ENCODE peak calls at places on chromosomes 2 and 18, in four cellular contexts. A is glutamatergic neuron, B is anterior cingulate cortex, L is ureter. J is an unnamed sample.

GRCh38 chr2:42421601-42422252 is 60.7 kb upstream of the COX7A2L start:
- DNase-seq in B (no peak), A (no peak), L (no peak), J (no peak)

GRCh38 chr2:96241901-96242611 is 23.7 kb downstream of the TMEM127 start:
- DNase-seq in B (peak), L (no peak), A (no peak), J (no peak)

GRCh38 chr2:112923237-112923966 is 12.4 kb downstream of the IL37 start:
- DNase-seq in L (no peak), B (no peak), A (no peak), J (no peak)

GRCh38 chr2:45285311-45285710 is 276.1 kb upstream of the SIX2 start:
- DNase-seq in B (no peak), L (no peak), A (no peak), J (no peak)

GRCh38 chr18:7607535-7608173 is 40.5 kb downstream of the PTPRM start:
- DNase-seq in A (no peak), L (no peak), B (no peak), J (no peak)

GRCh38 chr18:48645427-48646002 is 106.7 kb downstream of the CTIF start:
- DNase-seq in A (no peak), B (no peak), L (no peak), J (no peak)

GRCh38 chr2:115746151-115746550 is 1303.7 kb downstream of the DPP10 start:
- DNase-seq in B (no peak), A (no peak), L (no peak), J (no peak)

GRCh38 chr2:186976329-186976728 is 127.4 kb upstream of the ZSWIM2 start:
- DNase-seq in B (no peak), L (no peak), A (no peak), J (no peak)

GRCh38 chr2:39124770-39125075 is 3.9 kb upstream of the SOS1 start:
- DNase-seq in B (no peak), A (peak), L (no peak), J (peak)

GRCh38 chr18:46657115-46657955 is at the start of gene LOXHD1:
- DNase-seq in A (no peak), B (no peak), L (no peak), J (no peak)

GRCh38 chr18:77106331-77106730 is 26.3 kb downstream of the MBP start:
- DNase-seq in A (no peak), L (peak), B (no peak), J (no peak)

GRCh38 chr18:25349131-25349925 is 2.6 kb downstream of the ZNF521 start:
- DNase-seq in B (peak), A (peak), L (peak), J (peak)

GRCh38 chr18:49055787-49056186 is 105.0 kb upstream of the SMAD7 start:
- DNase-seq in B (no peak), L (peak), A (no peak), J (no peak)

GRCh38 chr2:30511122-30512083 is 64.4 kb downstream of the LCLAT1 start:
- DNase-seq in B (no peak), L (peak), A (no peak), J (peak)

GRCh38 chr18:394997-395383 is 105.5 kb downstream of the COLEC12 start:
- DNase-seq in L (no peak), A (no peak), B (peak), J (no peak)

GRCh38 chr2:1743396-1744150 is 742 bp downstream of the PXDN start:
- DNase-seq in B (no peak), A (peak), L (peak), J (peak)

GRCh38 chr18:71541643-71542042 is 1002.5 kb downstream of the CBLN2 start:
- DNase-seq in A (no peak), L (no peak), B (no peak), J (no peak)

GRCh38 chr2:149225446-149225845 is 104.9 kb upstream of the LYPD6 start:
- DNase-seq in B (no peak), A (no peak), L (no peak), J (no peak)